ENCODE peak calls at places on chromosomes 4 and X, in six cellular contexts. S, V, O, C, D and A are unnamed samples. For H3K36me3, the result is how much of the 10 kb centered on the place peaks cover.

GRCh38 chr4:138562544-138562961 is 320.4 kb upstream of the SLC7A11 start:
- DNase-seq in D (no peak), S (peak), C (no peak), O (no peak), V (no peak), A (no peak)

GRCh38 chrX:154327026-154327820 is 31.6 kb downstream of the TKTL1 start:
- DNase-seq in D (no peak), C (no peak), S (no peak), O (no peak), V (no peak), A (no peak)

GRCh38 chr4:59537231-59537886 is 1662.8 kb upstream of the ADGRL3 start:
- DNase-seq in S (no peak), V (no peak), D (no peak), C (no peak), O (no peak), A (no peak)

GRCh38 chr4:113781439-113782040 is 20.0 kb upstream of the CAMK2D start:
- DNase-seq in D (no peak), C (no peak), S (no peak), V (peak), O (peak), A (no peak)

GRCh38 chrX:10496345-10496965 is 123.9 kb downstream of the MID1 start:
- DNase-seq in C (no peak), V (peak), D (no peak), S (no peak), O (no peak), A (no peak)

GRCh38 chrX:110004210-110004609 is 1.3 kb downstream of the TMEM164 start:
- DNase-seq in O (no peak), D (peak), S (no peak), C (no peak), V (no peak), A (peak)

GRCh38 chr4:15955670-15956069 is 7.3 kb downstream of the FGFBP2 start:
- DNase-seq in V (no peak), D (no peak), O (no peak), S (no peak), C (peak), A (no peak)

GRCh38 chrX:10833299-10834169 is 213.1 kb upstream of the MID1 start:
- DNase-seq in V (no peak), C (no peak), D (peak), O (peak), S (no peak), A (peak)

GRCh38 chr4:169341490-169341889 is 70.7 kb upstream of the SH3RF1 start:
- DNase-seq in S (no peak), D (no peak), C (no peak), O (no peak), V (no peak), A (no peak)

GRCh38 chr4:110364911-110365520 is 110.9 kb upstream of the ENPEP start:
- DNase-seq in S (no peak), V (no peak), O (no peak), C (no peak), D (no peak), A (no peak)

GRCh38 chrX:130393451-130394074 is 8.1 kb upstream of the GPR119 start:
- DNase-seq in V (peak), C (peak), D (peak), O (peak), S (peak), A (peak)

GRCh38 chr4:25448379-25449109 is 71.5 kb downstream of the ANAPC4 start:
- DNase-seq in V (no peak), C (no peak), S (peak), O (peak), D (no peak), A (no peak)

GRCh38 chr4:135508006-135508714 is 1306.6 kb upstream of the PABPC4L start:
- DNase-seq in S (no peak), D (no peak), V (no peak), C (peak), O (no peak), A (no peak)

GRCh38 chr4:106096454-106096853 is 201.2 kb downstream of the NPNT start:
- DNase-seq in C (no peak), S (no peak), O (peak), V (no peak), D (no peak), A (no peak)

GRCh38 chr4:118824141-118824540 is 11.8 kb downstream of the SEC24D start:
- DNase-seq in O (no peak), S (no peak), V (no peak), C (no peak), D (no peak), A (no peak)
- H3K36me3 ChIP-seq in O (under half), S (under half), V (half or more), C (under half), D (under half), A (under half)

DNA sequence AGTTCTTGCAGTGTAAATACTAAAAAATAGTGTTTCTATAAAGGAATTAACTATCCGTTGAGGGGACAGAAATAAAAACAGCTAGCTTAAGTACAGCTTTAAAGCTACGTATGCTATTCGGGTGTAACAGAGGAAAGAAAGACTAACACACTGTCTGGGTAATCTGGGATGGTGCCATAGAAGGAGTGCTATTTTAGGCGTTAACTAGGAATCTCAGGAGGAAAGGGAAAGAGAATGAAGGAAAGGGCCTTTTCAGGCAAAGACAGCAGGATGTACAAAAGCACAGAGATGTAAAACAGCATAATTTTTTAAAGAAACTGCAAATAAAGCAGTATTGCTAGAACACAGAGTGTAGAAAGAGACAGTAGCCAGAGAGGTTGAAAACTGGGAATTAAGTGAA is 161.8 kb downstream of the RAP1GDS1 start:
- DNase-seq in S (no peak), V (no peak), D (no peak), O (no peak), C (no peak), A (no peak)
- TF ChIP-seq POLR2AphosphoS5 in S (no peak), V (no peak), D (no peak), O (no peak), C (no peak), A (no peak)

GRCh38 chr4:1826531-1827350 is 29.2 kb downstream of the LETM1 start:
- DNase-seq in O (no peak), S (no peak), D (no peak), V (peak), C (no peak), A (no peak)
- H3K36me3 ChIP-seq in O (under half), S (under half), D (half or more), V (under half), C (under half), A (under half)

GRCh38 chr4:163263601-163264000 is 68.8 kb downstream of the NPY1R start:
- DNase-seq in S (peak), O (peak), C (no peak), D (no peak), V (no peak), A (no peak)
- TF ChIP-seq POLR2AphosphoS5 in S (no peak), O (no peak), C (no peak), D (no peak), V (no peak), A (no peak)

GRCh38 chrX:2414384-2414783 is 86.4 kb downstream of the DHRSX start:
- DNase-seq in D (no peak), V (no peak), O (no peak), S (no peak), C (no peak), A (no peak)

GRCh38 chrX:2410279-2411020 is 90.3 kb downstream of the DHRSX start:
- DNase-seq in C (no peak), S (no peak), V (no peak), D (no peak), O (no peak), A (no peak)

GRCh38 chrX:2412131-2412530 is 88.6 kb downstream of the DHRSX start:
- DNase-seq in O (no peak), D (no peak), V (no peak), C (no peak), S (no peak), A (no peak)

GRCh38 chrX:2417205-2417604 is 83.6 kb downstream of the DHRSX start:
- DNase-seq in D (no peak), O (no peak), S (no peak), C (no peak), V (no peak), A (no peak)

GRCh38 chrX:2413969-2414368 is 86.8 kb downstream of the DHRSX start:
- DNase-seq in O (no peak), D (no peak), S (no peak), V (no peak), C (no peak), A (no peak)
- H3K36me3 ChIP-seq in O (under half), D (under half), S (under half), V (under half), C (under half), A (under half)

GRCh38 chr4:140367738-140368137 is 5.7 kb upstream of the SCOC start:
- DNase-seq in O (no peak), D (no peak), S (no peak), V (no peak), C (peak), A (no peak)

GRCh38 chr4:140372607-140373327 is 679 bp upstream of the SCOC start:
- DNase-seq in O (peak), C (peak), S (no peak), V (peak), D (no peak), A (peak)

GRCh38 chr4:140363558-140363957 is 9.9 kb upstream of the SCOC start:
- DNase-seq in C (no peak), V (peak), D (no peak), S (peak), O (no peak), A (no peak)

GRCh38 chr4:140373328-140374129 is at the start of gene SCOC:
- DNase-seq in C (peak), S (peak), O (peak), V (peak), D (peak), A (peak)

DNA sequence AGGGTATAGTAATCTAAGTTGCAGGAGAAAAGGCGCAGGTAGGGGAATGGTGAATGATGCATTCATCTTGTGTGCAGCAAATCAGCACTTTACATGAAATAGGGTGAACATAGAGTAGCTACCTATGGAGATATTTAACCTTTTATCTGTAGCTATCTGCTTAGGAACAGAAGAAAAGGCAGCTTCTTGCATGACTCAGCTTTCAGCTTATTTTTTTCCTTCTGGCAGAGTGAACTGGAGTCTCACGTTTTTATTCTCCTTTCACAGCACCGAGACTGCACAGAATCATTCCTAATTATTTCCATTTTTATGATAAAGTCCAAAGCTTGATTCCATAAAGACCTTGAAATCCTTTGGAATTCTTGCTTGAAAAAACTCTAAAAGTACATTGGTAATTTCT is 4.8 kb upstream of the SCOC start:
- DNase-seq in V (no peak), S (no peak), D (no peak), O (no peak), C (no peak), A (no peak)
- TF ChIP-seq POLR2AphosphoS5 in V (no peak), S (no peak), D (no peak), O (no peak), C (no peak), A (no peak)

GRCh38 chr4:119493419-119493818 is 135.2 kb downstream of the PDE5A start:
- DNase-seq in C (no peak), V (no peak), O (no peak), D (no peak), S (no peak), A (no peak)

GRCh38 chr4:119501740-119502139 is 126.9 kb downstream of the PDE5A start:
- DNase-seq in D (no peak), S (no peak), V (no peak), O (no peak), C (no peak), A (no peak)

GRCh38 chr4:119498520-119498919 is 130.1 kb downstream of the PDE5A start:
- DNase-seq in C (no peak), V (no peak), O (no peak), S (no peak), D (no peak), A (no peak)
- H3K36me3 ChIP-seq in C (under half), V (half or more), O (under half), S (under half), D (half or more), A (under half)

GRCh38 chrX:12344954-12345353 is 206.7 kb downstream of the FRMPD4 start:
- DNase-seq in O (no peak), V (no peak), C (no peak), S (no peak), D (no peak), A (no peak)
- TF ChIP-seq POLR2AphosphoS5 in O (no peak), V (no peak), C (no peak), S (no peak), D (no peak), A (no peak)